ENCODE peak calls at places on chromosomes 2 and 18, in four cellular contexts. One of them, this sample, is unnamed.

GRCh38 chr2:170361359-170361936 is 183.5 kb downstream of the MYO3B start:
- DNase-seq in pancreas: no peak
- DNase-seq in fibroblast of pulmonary artery: peak; percentile 65
- DNase-seq in AG04449: no peak
- DNase-seq in this sample: peak; percentile 26

GRCh38 chr2:52220393-52220792 is 1188.5 kb upstream of the NRXN1 start:
- DNase-seq in pancreas: peak; percentile 28
- DNase-seq in AG04449: no peak
- DNase-seq in fibroblast of pulmonary artery: peak; percentile 13
- DNase-seq in this sample: no peak

GRCh38 chr2:119174216-119174992 is 15.9 kb upstream of the C1QL2 start:
- DNase-seq in fibroblast of pulmonary artery: peak; percentile 43
- DNase-seq in pancreas: no peak
- DNase-seq in AG04449: no peak
- DNase-seq in this sample: no peak

GRCh38 chr2:104068665-104069064 is 785.2 kb upstream of the POU3F3 start:
- DNase-seq in fibroblast of pulmonary artery: no peak
- DNase-seq in AG04449: no peak
- DNase-seq in pancreas: no peak
- DNase-seq in this sample: no peak

GRCh38 chr2:228446732-228447131 is 265.2 kb upstream of the SPHKAP start:
- DNase-seq in AG04449: no peak
- DNase-seq in fibroblast of pulmonary artery: no peak
- DNase-seq in pancreas: no peak
- DNase-seq in this sample: no peak

GRCh38 chr2:12169060-12169406 is 422.6 kb downstream of the LPIN1 start:
- DNase-seq in AG04449: peak; percentile 93
- DNase-seq in fibroblast of pulmonary artery: peak; percentile 84
- DNase-seq in pancreas: no peak
- DNase-seq in this sample: peak; percentile 87

GRCh38 chr2:240961878-240962277 is 36.5 kb upstream of the SNED1 start:
- DNase-seq in fibroblast of pulmonary artery: no peak
- DNase-seq in pancreas: no peak
- DNase-seq in AG04449: no peak
- DNase-seq in this sample: no peak

GRCh38 chr2:165634282-165634681 is 159.8 kb downstream of the GALNT3 start:
- DNase-seq in AG04449: no peak
- DNase-seq in pancreas: no peak
- DNase-seq in fibroblast of pulmonary artery: no peak
- DNase-seq in this sample: no peak

GRCh38 chr2:71939588-71940535 is 207.8 kb downstream of the CYP26B1 start:
- DNase-seq in pancreas: no peak
- DNase-seq in AG04449: no peak
- DNase-seq in fibroblast of pulmonary artery: no peak
- DNase-seq in this sample: no peak

GRCh38 chr2:239943991-239944441 is 81.1 kb downstream of the NDUFA10 start:
- DNase-seq in fibroblast of pulmonary artery: no peak
- DNase-seq in AG04449: no peak
- DNase-seq in pancreas: peak; percentile 51
- DNase-seq in this sample: no peak

GRCh38 chr2:12397861-12398260 is 318.9 kb upstream of the TRIB2 start:
- DNase-seq in fibroblast of pulmonary artery: no peak
- DNase-seq in pancreas: no peak
- DNase-seq in AG04449: no peak
- DNase-seq in this sample: no peak

DNA sequence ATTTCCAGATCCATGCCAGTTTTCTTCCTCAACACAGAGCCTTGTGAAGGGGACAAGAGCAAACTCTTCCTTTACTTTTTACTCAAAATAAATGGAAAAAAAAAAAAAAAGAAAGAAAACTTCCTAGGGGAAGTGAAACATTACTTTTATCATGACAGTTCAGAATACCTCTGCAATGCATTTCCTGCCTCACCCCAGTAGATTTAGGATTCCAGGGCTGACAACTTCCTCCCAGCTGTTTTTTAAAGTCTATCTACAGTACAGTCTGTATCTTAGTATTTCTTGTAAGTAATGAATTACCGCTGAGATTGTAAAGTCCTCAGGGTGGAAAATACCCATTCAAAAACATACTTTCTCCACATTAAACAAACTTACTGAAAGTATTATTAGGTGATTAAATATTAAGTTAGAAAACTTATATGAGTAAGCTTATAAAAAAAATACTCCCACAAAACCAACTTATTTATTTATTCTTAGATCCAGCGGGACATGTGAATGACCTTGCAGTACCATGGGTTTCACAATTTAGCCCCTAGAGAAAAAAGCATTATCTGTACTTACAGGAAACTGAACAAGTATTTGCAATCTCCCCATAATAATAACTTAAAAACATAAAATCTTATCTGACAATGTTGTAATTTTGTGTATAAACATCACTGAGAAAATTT is 117.7 kb downstream of the RBMS1 start:
- DNase-seq in fibroblast of pulmonary artery: peak; percentile 87
- DNase-seq in AG04449: no peak
- DNase-seq in pancreas: no peak
- DNase-seq in this sample: no peak
- H3K4me3 ChIP-seq in fibroblast of pulmonary artery: peak overlapping the region; percentile 10
- H3K4me3 ChIP-seq in AG04449: no peak overlapping the region
- H3K4me3 ChIP-seq in pancreas: no peak overlapping the region
- H3K4me3 ChIP-seq in this sample: no peak overlapping the region

GRCh38 chr2:27863146-27863545 is 27.0 kb downstream of the RBKS start:
- DNase-seq in fibroblast of pulmonary artery: no peak
- DNase-seq in AG04449: no peak
- DNase-seq in pancreas: no peak
- DNase-seq in this sample: no peak
- TF ChIP-seq CTCF in fibroblast of pulmonary artery: no peak
- TF ChIP-seq CTCF in AG04449: no peak
- TF ChIP-seq CTCF in pancreas: no peak
- TF ChIP-seq CTCF in this sample: no peak

GRCh38 chr2:101303688-101304087 is 4.8 kb downstream of the RNF149 start:
- DNase-seq in AG04449: no peak
- DNase-seq in fibroblast of pulmonary artery: no peak
- DNase-seq in pancreas: no peak
- DNase-seq in this sample: no peak
- H3K4me3 ChIP-seq in AG04449: no peak overlapping the region
- H3K4me3 ChIP-seq in fibroblast of pulmonary artery: no peak overlapping the region
- H3K4me3 ChIP-seq in pancreas: no peak overlapping the region
- H3K4me3 ChIP-seq in this sample: no peak overlapping the region

DNA sequence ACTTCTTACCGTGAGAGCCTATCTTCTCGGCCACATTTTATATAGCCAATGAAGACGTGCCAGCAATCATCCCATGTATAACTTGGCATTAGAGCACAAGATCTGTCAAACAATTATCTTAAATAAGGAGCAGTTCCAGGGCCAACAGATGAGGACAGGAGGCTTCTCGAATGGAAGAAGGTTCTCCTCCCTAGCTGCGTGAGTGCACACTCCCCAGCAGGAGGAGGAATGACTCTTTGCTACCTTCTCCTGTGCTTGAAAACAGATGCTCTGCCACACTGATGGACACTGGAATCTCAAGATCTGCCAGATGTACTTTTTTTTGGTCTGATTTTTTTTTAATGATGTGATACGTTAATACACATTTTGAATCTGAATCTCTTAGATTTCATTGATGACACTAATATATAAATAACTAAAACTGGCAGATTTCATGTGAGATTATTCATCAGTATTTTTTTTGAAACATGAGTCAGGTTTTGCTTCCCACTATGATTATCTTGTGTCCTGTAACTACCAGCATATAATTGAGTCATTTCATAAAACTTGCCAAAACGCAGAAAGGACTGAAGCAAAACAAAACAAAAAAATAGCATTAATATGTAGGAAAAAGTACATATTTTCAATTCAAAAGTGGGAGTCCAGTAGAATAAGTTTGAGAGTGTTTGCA is 626 bp upstream of the VIT start:
- DNase-seq in AG04449: no peak
- DNase-seq in fibroblast of pulmonary artery: peak; percentile 54
- DNase-seq in pancreas: no peak
- DNase-seq in this sample: peak; percentile 20
- TF ChIP-seq CTCF in AG04449: peak; percentile 63
- TF ChIP-seq CTCF in fibroblast of pulmonary artery: peak; percentile 44
- TF ChIP-seq CTCF in pancreas: no peak
- TF ChIP-seq CTCF in this sample: peak; percentile 47

GRCh38 chr18:3604626-3605408 is 154.8 kb downstream of the TGIF1 start:
- DNase-seq in pancreas: no peak
- DNase-seq in fibroblast of pulmonary artery: peak; percentile 99
- DNase-seq in AG04449: peak; percentile 98
- DNase-seq in this sample: peak; percentile 84
- H3K4me3 ChIP-seq in pancreas: peak overlapping the region; percentile 10
- H3K4me3 ChIP-seq in fibroblast of pulmonary artery: peak overlapping the region; percentile 54
- H3K4me3 ChIP-seq in AG04449: peak overlapping the region; percentile 56
- H3K4me3 ChIP-seq in this sample: peak overlapping the region; percentile 32

This sample was measured in astrocyte of the cerebellum.